ENCODE peak calls at places on chromosomes 1 and 21, in nine cellular contexts. O is GDM1; R is stimulated activated CD4-positive, alpha-beta T cell treated with anti-CD3 and anti-CD28 coated beads, Interleukin-4, amount 100 ng/mL, for 48 hours; Q is NCI-H2227 treated with DMSO at 0.1 percent for 48 hours; W is gastrocnemius medialis; U is caudate nucleus; J is breast epithelium; I is chondrocyte; N is ecto neural progenitor cell. G is an unnamed sample.

GRCh38 chr1:215421772-215422171 is 145.3 kb upstream of the KCTD3 start:
- DNase-seq in O (no peak), R (no peak), Q (no peak), W (no peak), U (no peak), J (no peak), I (no peak), N (no peak), G (no peak)

GRCh38 chr1:98119793-98120192 is 199.0 kb upstream of the DPYD start:
- DNase-seq in O (no peak), R (no peak), Q (no peak), W (no peak), U (no peak), J (no peak), I (no peak), N (no peak), G (no peak)

GRCh38 chr1:163824006-163824405 is 502.3 kb downstream of the NUF2 start:
- DNase-seq in O (no peak), R (no peak), Q (no peak), W (no peak), U (no peak), J (no peak), I (no peak), N (no peak), G (no peak)

GRCh38 chr1:94247146-94248094 is 10.0 kb upstream of the ARHGAP29 start:
- DNase-seq in O (peak), R (peak), Q (no peak), W (peak), U (no peak), J (peak), I (peak), N (peak), G (peak)

GRCh38 chr1:235011064-235011598 is 117.5 kb downstream of the TOMM20 start:
- DNase-seq in O (no peak), R (peak), Q (no peak), W (no peak), U (no peak), J (no peak), I (no peak), N (no peak), G (peak)

GRCh38 chr1:53459321-53460175 is at the start of gene DMRTB1:
- DNase-seq in O (no peak), R (no peak), Q (no peak), W (no peak), U (no peak), J (no peak), I (no peak), N (peak), G (no peak)

GRCh38 chr1:25486602-25487001 is 55.9 kb downstream of the MACO1 start:
- DNase-seq in O (no peak), R (no peak), Q (no peak), W (no peak), U (no peak), J (no peak), I (no peak), N (no peak), G (no peak)

GRCh38 chr1:193592325-193592724 is 405.9 kb upstream of the B3GALT2 start:
- DNase-seq in O (no peak), R (no peak), Q (no peak), W (no peak), U (no peak), J (no peak), I (no peak), N (no peak), G (no peak)

GRCh38 chr21:37153935-37154350 is 80.9 kb downstream of the TTC3 start:
- DNase-seq in O (no peak), R (no peak), Q (no peak), W (peak), U (no peak), J (no peak), I (no peak), N (no peak), G (no peak)

GRCh38 chr1:228353601-228354371 is 52.8 kb downstream of the TRIM11 start:
- DNase-seq in O (no peak), R (no peak), Q (no peak), W (no peak), U (no peak), J (no peak), I (peak), N (no peak), G (no peak)

GRCh38 chr1:202563818-202564217 is 146.4 kb downstream of the SYT2 start:
- DNase-seq in O (no peak), R (no peak), Q (no peak), W (no peak), U (no peak), J (no peak), I (no peak), N (no peak), G (no peak)

GRCh38 chr1:12549460-12550349 is 68.3 kb downstream of the DHRS3 start:
- DNase-seq in O (no peak), R (no peak), Q (peak), W (peak), U (no peak), J (peak), I (peak), N (no peak), G (no peak)

GRCh38 chr1:79124756-79125155 is 118.2 kb upstream of the ADGRL4 start:
- DNase-seq in O (no peak), R (no peak), Q (no peak), W (no peak), U (no peak), J (no peak), I (no peak), N (no peak), G (no peak)

GRCh38 chr1:229158317-229159294 is 112.3 kb upstream of the RAB4A start:
- DNase-seq in O (peak), R (no peak), Q (no peak), W (peak), U (no peak), J (no peak), I (no peak), N (no peak), G (no peak)

GRCh38 chr1:42861014-42861399 is 14.6 kb downstream of the ZNF691 start:
- DNase-seq in O (no peak), R (no peak), Q (no peak), W (no peak), U (no peak), J (no peak), I (no peak), N (no peak), G (no peak)

GRCh38 chr1:61181016-61181560 is 98.7 kb downstream of the NFIA start:
- DNase-seq in O (no peak), R (no peak), Q (no peak), W (no peak), U (no peak), J (no peak), I (no peak), N (no peak), G (no peak)

GRCh38 chr1:161730050-161730564 is 8.8 kb downstream of the FCRLB start:
- DNase-seq in O (no peak), R (no peak), Q (no peak), W (no peak), U (no peak), J (no peak), I (no peak), N (no peak), G (no peak)

GRCh38 chr1:100909018-100909417 is 13.1 kb downstream of the SLC30A7 start:
- DNase-seq in O (no peak), R (no peak), Q (no peak), W (no peak), U (no peak), J (no peak), I (no peak), N (no peak), G (no peak)

GRCh38 chr1:23810818-23811420 is 10.4 kb upstream of the GALE start:
- DNase-seq in O (peak), R (no peak), Q (no peak), W (no peak), U (no peak), J (no peak), I (no peak), N (peak), G (peak)

GRCh38 chr21:42366292-42367010 is at the start of gene TFF1:
- DNase-seq in O (no peak), R (no peak), Q (no peak), W (no peak), U (no peak), J (no peak), I (no peak), N (no peak), G (no peak)

GRCh38 chr1:157390646-157391045 is 161.7 kb downstream of the FCRL5 start:
- DNase-seq in O (no peak), R (no peak), Q (no peak), W (no peak), U (no peak), J (no peak), I (no peak), N (no peak), G (no peak)

GRCh38 chr1:1985375-1986050 is 18.1 kb downstream of the CFAP74 start:
- DNase-seq in O (no peak), R (no peak), Q (no peak), W (no peak), U (no peak), J (no peak), I (no peak), N (no peak), G (no peak)

GRCh38 chr1:187281085-187281484 is 452.3 kb downstream of the PLA2G4A start:
- DNase-seq in O (no peak), R (no peak), Q (no peak), W (no peak), U (no peak), J (no peak), I (no peak), N (no peak), G (no peak)

GRCh38 chr1:18642278-18643095 is 11.8 kb downstream of the PAX7 start:
- DNase-seq in O (no peak), R (no peak), Q (no peak), W (no peak), U (no peak), J (no peak), I (no peak), N (peak), G (no peak)

GRCh38 chr1:150560011-150560438 is 10.8 kb downstream of the ADAMTSL4 start:
- DNase-seq in O (peak), R (peak), Q (peak), W (peak), U (peak), J (peak), I (peak), N (peak), G (peak)

GRCh38 chr21:32020551-32020950 is 147.7 kb downstream of the HUNK start:
- DNase-seq in O (no peak), R (no peak), Q (no peak), W (no peak), U (no peak), J (no peak), I (no peak), N (no peak), G (no peak)

GRCh38 chr1:33624991-33625870 is 152.8 kb downstream of the ZSCAN20 start:
- DNase-seq in O (no peak), R (no peak), Q (no peak), W (no peak), U (no peak), J (no peak), I (no peak), N (no peak), G (peak)